ENCODE peak calls at places on chromosomes 11 and 22, in five cellular contexts. One of them, this sample, is unnamed.

GRCh38 chr22:19886605-19887250 is 32.1 kb upstream of the GNB1L start:
- DNase-seq in COR-L47: no peak
- DNase-seq in nephron progenitor cell: no peak
- DNase-seq in stimulated activated CD4-positive, alpha-beta T cell treated with anti-CD3 and anti-CD28 coated beads, Interleukin-12 subunit alpha, Interleukin-12 subunit beta, amount 100 ng/mL, for 24 hours: no peak
- DNase-seq in fibroblast of the conjunctiva: no peak
- DNase-seq in this sample: no peak

GRCh38 chr22:45831394-45831793 is 145.6 kb downstream of the WNT7B start:
- DNase-seq in COR-L47: no peak
- DNase-seq in nephron progenitor cell: no peak
- DNase-seq in stimulated activated CD4-positive, alpha-beta T cell treated with anti-CD3 and anti-CD28 coated beads, Interleukin-12 subunit alpha, Interleukin-12 subunit beta, amount 100 ng/mL, for 24 hours: no peak
- DNase-seq in fibroblast of the conjunctiva: no peak
- DNase-seq in this sample: no peak

GRCh38 chr22:38069372-38070249 is 12.4 kb downstream of the PICK1 start:
- DNase-seq in COR-L47: no peak
- DNase-seq in nephron progenitor cell: peak; percentile 50
- DNase-seq in stimulated activated CD4-positive, alpha-beta T cell treated with anti-CD3 and anti-CD28 coated beads, Interleukin-12 subunit alpha, Interleukin-12 subunit beta, amount 100 ng/mL, for 24 hours: no peak
- DNase-seq in fibroblast of the conjunctiva: no peak
- DNase-seq in this sample: peak; percentile 73

GRCh38 chr11:76380161-76380976 is 563 bp downstream of the THAP12 start:
- DNase-seq in COR-L47: peak; percentile 23
- DNase-seq in nephron progenitor cell: no peak
- DNase-seq in stimulated activated CD4-positive, alpha-beta T cell treated with anti-CD3 and anti-CD28 coated beads, Interleukin-12 subunit alpha, Interleukin-12 subunit beta, amount 100 ng/mL, for 24 hours: peak; percentile 40
- DNase-seq in fibroblast of the conjunctiva: no peak
- DNase-seq in this sample: no peak

GRCh38 chr22:50612168-50612714 is 11.6 kb downstream of the MAPK8IP2 start:
- DNase-seq in COR-L47: no peak
- DNase-seq in nephron progenitor cell: no peak
- DNase-seq in stimulated activated CD4-positive, alpha-beta T cell treated with anti-CD3 and anti-CD28 coated beads, Interleukin-12 subunit alpha, Interleukin-12 subunit beta, amount 100 ng/mL, for 24 hours: no peak
- DNase-seq in fibroblast of the conjunctiva: no peak
- DNase-seq in this sample: no peak

GRCh38 chr11:6297831-6298230 is 22.5 kb downstream of the CAVIN3 start:
- DNase-seq in COR-L47: no peak
- DNase-seq in nephron progenitor cell: no peak
- DNase-seq in stimulated activated CD4-positive, alpha-beta T cell treated with anti-CD3 and anti-CD28 coated beads, Interleukin-12 subunit alpha, Interleukin-12 subunit beta, amount 100 ng/mL, for 24 hours: no peak
- DNase-seq in fibroblast of the conjunctiva: no peak
- DNase-seq in this sample: no peak

GRCh38 chr11:76067099-76067498 is 139.2 kb downstream of the WNT11 start:
- DNase-seq in COR-L47: no peak
- DNase-seq in nephron progenitor cell: no peak
- DNase-seq in stimulated activated CD4-positive, alpha-beta T cell treated with anti-CD3 and anti-CD28 coated beads, Interleukin-12 subunit alpha, Interleukin-12 subunit beta, amount 100 ng/mL, for 24 hours: no peak
- DNase-seq in fibroblast of the conjunctiva: no peak
- DNase-seq in this sample: no peak

GRCh38 chr22:46612904-46613605 is 7.1 kb upstream of the GRAMD4 start:
- DNase-seq in COR-L47: no peak
- DNase-seq in nephron progenitor cell: no peak
- DNase-seq in stimulated activated CD4-positive, alpha-beta T cell treated with anti-CD3 and anti-CD28 coated beads, Interleukin-12 subunit alpha, Interleukin-12 subunit beta, amount 100 ng/mL, for 24 hours: peak; percentile 23
- DNase-seq in fibroblast of the conjunctiva: no peak
- DNase-seq in this sample: no peak

GRCh38 chr22:43749473-43749872 is 62.6 kb downstream of the EFCAB6 start:
- DNase-seq in COR-L47: no peak
- DNase-seq in nephron progenitor cell: no peak
- DNase-seq in stimulated activated CD4-positive, alpha-beta T cell treated with anti-CD3 and anti-CD28 coated beads, Interleukin-12 subunit alpha, Interleukin-12 subunit beta, amount 100 ng/mL, for 24 hours: no peak
- DNase-seq in fibroblast of the conjunctiva: no peak
- DNase-seq in this sample: no peak

GRCh38 chr11:124961972-124962609 is 8.1 kb downstream of the CCDC15 start:
- DNase-seq in COR-L47: peak; percentile 37
- DNase-seq in nephron progenitor cell: no peak
- DNase-seq in stimulated activated CD4-positive, alpha-beta T cell treated with anti-CD3 and anti-CD28 coated beads, Interleukin-12 subunit alpha, Interleukin-12 subunit beta, amount 100 ng/mL, for 24 hours: no peak
- DNase-seq in fibroblast of the conjunctiva: peak; percentile 75
- DNase-seq in this sample: peak; percentile 51

GRCh38 chr11:5301846-5302245 is at the start of gene OR51B4:
- DNase-seq in COR-L47: no peak
- DNase-seq in nephron progenitor cell: no peak
- DNase-seq in stimulated activated CD4-positive, alpha-beta T cell treated with anti-CD3 and anti-CD28 coated beads, Interleukin-12 subunit alpha, Interleukin-12 subunit beta, amount 100 ng/mL, for 24 hours: no peak
- DNase-seq in fibroblast of the conjunctiva: no peak
- DNase-seq in this sample: no peak

GRCh38 chr11:1869427-1870325 is 16.8 kb downstream of the LSP1 start:
- DNase-seq in COR-L47: no peak
- DNase-seq in nephron progenitor cell: no peak
- DNase-seq in stimulated activated CD4-positive, alpha-beta T cell treated with anti-CD3 and anti-CD28 coated beads, Interleukin-12 subunit alpha, Interleukin-12 subunit beta, amount 100 ng/mL, for 24 hours: no peak
- DNase-seq in fibroblast of the conjunctiva: no peak
- DNase-seq in this sample: no peak

GRCh38 chr11:68897441-68897840 is 6.2 kb downstream of the MRPL21 start:
- DNase-seq in COR-L47: no peak
- DNase-seq in nephron progenitor cell: no peak
- DNase-seq in stimulated activated CD4-positive, alpha-beta T cell treated with anti-CD3 and anti-CD28 coated beads, Interleukin-12 subunit alpha, Interleukin-12 subunit beta, amount 100 ng/mL, for 24 hours: no peak
- DNase-seq in fibroblast of the conjunctiva: no peak
- DNase-seq in this sample: no peak

GRCh38 chr11:36412781-36413383 is 97.2 kb downstream of the TRAF6 start:
- DNase-seq in COR-L47: no peak
- DNase-seq in nephron progenitor cell: no peak
- DNase-seq in stimulated activated CD4-positive, alpha-beta T cell treated with anti-CD3 and anti-CD28 coated beads, Interleukin-12 subunit alpha, Interleukin-12 subunit beta, amount 100 ng/mL, for 24 hours: no peak
- DNase-seq in fibroblast of the conjunctiva: no peak
- DNase-seq in this sample: no peak

GRCh38 chr11:105244157-105244820 is 104.7 kb upstream of the CARD18 start:
- DNase-seq in COR-L47: no peak
- DNase-seq in nephron progenitor cell: no peak
- DNase-seq in stimulated activated CD4-positive, alpha-beta T cell treated with anti-CD3 and anti-CD28 coated beads, Interleukin-12 subunit alpha, Interleukin-12 subunit beta, amount 100 ng/mL, for 24 hours: no peak
- DNase-seq in fibroblast of the conjunctiva: peak; percentile 72
- DNase-seq in this sample: peak; percentile 77

GRCh38 chr11:27545946-27546345 is 39.4 kb upstream of the LIN7C start:
- DNase-seq in COR-L47: no peak
- DNase-seq in nephron progenitor cell: no peak
- DNase-seq in stimulated activated CD4-positive, alpha-beta T cell treated with anti-CD3 and anti-CD28 coated beads, Interleukin-12 subunit alpha, Interleukin-12 subunit beta, amount 100 ng/mL, for 24 hours: no peak
- DNase-seq in fibroblast of the conjunctiva: no peak
- DNase-seq in this sample: no peak

GRCh38 chr11:9600651-9601040 is 27.2 kb downstream of the WEE1 start:
- DNase-seq in COR-L47: no peak
- DNase-seq in nephron progenitor cell: no peak
- DNase-seq in stimulated activated CD4-positive, alpha-beta T cell treated with anti-CD3 and anti-CD28 coated beads, Interleukin-12 subunit alpha, Interleukin-12 subunit beta, amount 100 ng/mL, for 24 hours: no peak
- DNase-seq in fibroblast of the conjunctiva: no peak
- DNase-seq in this sample: no peak

GRCh38 chr22:28736296-28737155 is 5.1 kb downstream of the CHEK2 start:
- DNase-seq in COR-L47: no peak
- DNase-seq in nephron progenitor cell: no peak
- DNase-seq in stimulated activated CD4-positive, alpha-beta T cell treated with anti-CD3 and anti-CD28 coated beads, Interleukin-12 subunit alpha, Interleukin-12 subunit beta, amount 100 ng/mL, for 24 hours: no peak
- DNase-seq in fibroblast of the conjunctiva: no peak
- DNase-seq in this sample: no peak

GRCh38 chr11:76850815-76851214 is 9.9 kb upstream of the ACER3 start:
- DNase-seq in COR-L47: no peak
- DNase-seq in nephron progenitor cell: no peak
- DNase-seq in stimulated activated CD4-positive, alpha-beta T cell treated with anti-CD3 and anti-CD28 coated beads, Interleukin-12 subunit alpha, Interleukin-12 subunit beta, amount 100 ng/mL, for 24 hours: no peak
- DNase-seq in fibroblast of the conjunctiva: no peak
- DNase-seq in this sample: no peak

GRCh38 chr11:1119282-1120146 is 38.2 kb upstream of the MUC5AC start:
- DNase-seq in COR-L47: no peak
- DNase-seq in nephron progenitor cell: no peak
- DNase-seq in stimulated activated CD4-positive, alpha-beta T cell treated with anti-CD3 and anti-CD28 coated beads, Interleukin-12 subunit alpha, Interleukin-12 subunit beta, amount 100 ng/mL, for 24 hours: no peak
- DNase-seq in fibroblast of the conjunctiva: no peak
- DNase-seq in this sample: no peak

GRCh38 chr11:75734491-75735180 is 17.0 kb downstream of the MOGAT2 start:
- DNase-seq in COR-L47: no peak
- DNase-seq in nephron progenitor cell: no peak
- DNase-seq in stimulated activated CD4-positive, alpha-beta T cell treated with anti-CD3 and anti-CD28 coated beads, Interleukin-12 subunit alpha, Interleukin-12 subunit beta, amount 100 ng/mL, for 24 hours: no peak
- DNase-seq in fibroblast of the conjunctiva: no peak
- DNase-seq in this sample: no peak

GRCh38 chr11:82195251-82195650 is 538.4 kb downstream of the FAM181B start:
- DNase-seq in COR-L47: no peak
- DNase-seq in nephron progenitor cell: no peak
- DNase-seq in stimulated activated CD4-positive, alpha-beta T cell treated with anti-CD3 and anti-CD28 coated beads, Interleukin-12 subunit alpha, Interleukin-12 subunit beta, amount 100 ng/mL, for 24 hours: no peak
- DNase-seq in fibroblast of the conjunctiva: no peak
- DNase-seq in this sample: no peak

GRCh38 chr22:42696331-42696967 is 24.2 kb downstream of the A4GALT start:
- DNase-seq in COR-L47: no peak
- DNase-seq in nephron progenitor cell: no peak
- DNase-seq in stimulated activated CD4-positive, alpha-beta T cell treated with anti-CD3 and anti-CD28 coated beads, Interleukin-12 subunit alpha, Interleukin-12 subunit beta, amount 100 ng/mL, for 24 hours: no peak
- DNase-seq in fibroblast of the conjunctiva: no peak
- DNase-seq in this sample: no peak

GRCh38 chr11:122176651-122177050 is 60.6 kb upstream of the BLID start:
- DNase-seq in COR-L47: no peak
- DNase-seq in nephron progenitor cell: no peak
- DNase-seq in stimulated activated CD4-positive, alpha-beta T cell treated with anti-CD3 and anti-CD28 coated beads, Interleukin-12 subunit alpha, Interleukin-12 subunit beta, amount 100 ng/mL, for 24 hours: no peak
- DNase-seq in fibroblast of the conjunctiva: no peak
- DNase-seq in this sample: no peak

GRCh38 chr22:39281126-39281525 is 36.3 kb upstream of the PDGFB start:
- DNase-seq in COR-L47: no peak
- DNase-seq in nephron progenitor cell: no peak
- DNase-seq in stimulated activated CD4-positive, alpha-beta T cell treated with anti-CD3 and anti-CD28 coated beads, Interleukin-12 subunit alpha, Interleukin-12 subunit beta, amount 100 ng/mL, for 24 hours: no peak
- DNase-seq in fibroblast of the conjunctiva: no peak
- DNase-seq in this sample: no peak

GRCh38 chr11:116170526-116171120 is 602.2 kb downstream of the BUD13 start:
- DNase-seq in COR-L47: peak; percentile 29
- DNase-seq in nephron progenitor cell: no peak
- DNase-seq in stimulated activated CD4-positive, alpha-beta T cell treated with anti-CD3 and anti-CD28 coated beads, Interleukin-12 subunit alpha, Interleukin-12 subunit beta, amount 100 ng/mL, for 24 hours: no peak
- DNase-seq in fibroblast of the conjunctiva: no peak
- DNase-seq in this sample: no peak

GRCh38 chr22:40512426-40513136 is 123.9 kb downstream of the MRTFA start:
- DNase-seq in COR-L47: no peak
- DNase-seq in nephron progenitor cell: no peak
- DNase-seq in stimulated activated CD4-positive, alpha-beta T cell treated with anti-CD3 and anti-CD28 coated beads, Interleukin-12 subunit alpha, Interleukin-12 subunit beta, amount 100 ng/mL, for 24 hours: no peak
- DNase-seq in fibroblast of the conjunctiva: peak; percentile 93
- DNase-seq in this sample: peak; percentile 73